ENCODE peak calls at places on chromosomes 3 and 15, in seven cellular contexts. L, U, I, Q, Z, Y and X are unnamed samples.
A peak's percentile ranks its signal among the peaks of the same experiment; 100 is the strongest.

GRCh38 chr15:79243723-79244122 is 38.8 kb upstream of the ANKRD34C start:
- DNase-seq in Z (no peak), Y (no peak), Q (no peak), L (no peak), U (no peak), I (no peak), X (no peak)

GRCh38 chr3:7421065-7421464 is 560.1 kb downstream of the GRM7 start:
- DNase-seq in U (no peak), Z (no peak), Q (no peak), L (no peak), I (peak; percentile 30), Y (peak; percentile 3), X (no peak)

GRCh38 chr3:177452487-177452886 is 255.2 kb upstream of the TBL1XR1 start:
- DNase-seq in Y (no peak), U (no peak), L (no peak), Z (no peak), Q (no peak), I (no peak), X (peak; percentile 13)

GRCh38 chr15:44519537-44519936 is 17.4 kb upstream of the EIF3J start:
- DNase-seq in L (no peak), Z (no peak), Q (no peak), U (no peak), I (no peak), Y (no peak), X (no peak)

GRCh38 chr3:32009957-32010356 is 28.4 kb downstream of the ZNF860 start:
- DNase-seq in L (no peak), Y (no peak), Z (no peak), Q (no peak), U (no peak), I (no peak), X (no peak)

GRCh38 chr15:84609818-84610525 is 9.2 kb downstream of the ZSCAN2 start:
- DNase-seq in L (no peak), U (no peak), I (no peak), Z (no peak), Y (no peak), Q (no peak), X (no peak)

GRCh38 chr3:114447545-114447944 is 153.7 kb downstream of the TIGIT start:
- DNase-seq in Q (no peak), U (no peak), L (no peak), Z (no peak), I (no peak), Y (no peak), X (no peak)

GRCh38 chr15:42385206-42385979 is 26.1 kb downstream of the CAPN3 start:
- DNase-seq in I (peak; percentile 90), U (peak; percentile 41), Z (peak; percentile 45), Q (peak; percentile 30), L (peak; percentile 60), Y (peak; percentile 35), X (peak; percentile 28)

GRCh38 chr3:116058844-116059243 is 386.4 kb downstream of the LSAMP start:
- DNase-seq in Q (no peak), I (no peak), Z (no peak), Y (no peak), L (no peak), U (no peak), X (no peak)

GRCh38 chr3:34388836-34389235 is 590.4 kb downstream of the PDCD6IP start:
- DNase-seq in Z (no peak), U (no peak), I (no peak), L (no peak), Y (no peak), Q (no peak), X (no peak)

GRCh38 chr3:77320514-77320913 is 280.6 kb downstream of the ROBO2 start:
- DNase-seq in Q (no peak), L (peak; percentile 21), U (no peak), Z (peak; percentile 25), I (peak; percentile 80), Y (peak; percentile 1), X (no peak)

GRCh38 chr3:61877359-61877770 is 316.0 kb downstream of the PTPRG start:
- DNase-seq in U (peak; percentile 3), Y (peak; percentile 23), L (no peak), Q (no peak), I (peak; percentile 52), Z (peak; percentile 25), X (no peak)

GRCh38 chr3:52021869-52022268 is 26.2 kb upstream of the RPL29 start:
- DNase-seq in L (peak; percentile 62), Q (no peak), U (no peak), I (no peak), Y (no peak), Z (no peak), X (no peak)

GRCh38 chr15:61613138-61613537 is 384.0 kb upstream of the RORA start:
- DNase-seq in L (no peak), Q (no peak), I (no peak), Z (no peak), U (no peak), Y (no peak), X (no peak)

GRCh38 chr3:502486-502885 is 305.9 kb downstream of the CHL1 start:
- DNase-seq in U (no peak), L (no peak), I (no peak), Y (no peak), Q (no peak), Z (no peak), X (no peak)

GRCh38 chr3:43817825-43818224 is 127.1 kb downstream of the ABHD5 start:
- DNase-seq in Z (no peak), Y (no peak), I (no peak), U (no peak), L (no peak), Q (no peak), X (no peak)

GRCh38 chr3:32423534-32423933 is 31.9 kb downstream of the CMTM7 start:
- DNase-seq in I (no peak), Q (no peak), Z (no peak), U (no peak), Y (no peak), L (no peak), X (no peak)

DNA sequence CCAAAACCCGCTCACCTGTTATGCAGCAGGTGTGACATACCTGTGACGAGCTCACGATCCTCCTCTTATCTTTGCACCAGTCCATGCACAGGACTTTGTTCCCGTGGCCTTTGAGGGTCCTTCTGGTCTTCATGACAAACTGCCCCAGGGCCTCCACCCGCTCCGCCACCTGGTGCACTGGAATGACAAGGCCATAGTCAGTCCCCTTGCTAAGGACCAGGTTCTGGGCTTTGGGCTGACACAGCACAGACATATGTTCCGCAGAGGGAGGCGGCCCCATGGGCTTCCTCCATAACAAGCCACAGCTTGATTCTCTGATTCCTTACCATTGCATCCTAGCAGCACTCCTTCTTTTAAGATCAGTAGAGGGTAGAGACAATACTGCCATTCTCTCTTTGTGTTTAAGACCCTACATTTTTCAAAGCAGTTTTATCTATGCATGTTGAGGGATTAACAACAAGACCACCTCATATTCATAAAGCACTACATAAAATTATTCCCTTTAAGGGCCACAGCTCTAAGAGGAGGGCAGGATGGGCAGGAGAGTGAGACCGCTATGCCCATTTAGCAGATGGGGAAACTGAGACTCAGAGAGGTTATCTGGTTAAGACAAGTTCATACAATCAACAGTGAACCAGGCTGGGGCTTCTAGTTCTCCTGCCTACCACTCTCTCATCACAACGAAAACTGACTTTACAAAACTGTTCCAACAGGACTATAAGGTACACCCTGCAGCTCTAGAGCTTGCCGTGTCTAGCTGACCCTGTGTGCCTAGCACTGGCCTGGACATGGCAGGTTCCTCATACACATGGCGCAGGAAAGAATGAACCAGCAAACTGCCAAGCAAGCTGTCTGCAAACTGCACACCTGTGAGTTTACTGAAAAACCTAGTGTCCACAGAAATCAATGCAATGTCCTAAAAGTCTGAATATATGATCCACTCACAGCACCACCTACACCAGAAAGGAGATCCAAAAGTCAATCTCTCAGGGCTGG is 37.0 kb downstream of the GNB5 start:
- DNase-seq in Q (no peak), Y (no peak), L (no peak), Z (no peak), I (no peak), U (no peak), X (no peak)
- TF ChIP-seq REST in Q (no peak), Y (no peak), L (no peak), Z (no peak), I (no peak), U (no peak), X (no peak)

GRCh38 chr3:141830508-141830907 is 45.9 kb upstream of the ATP1B3 start:
- DNase-seq in U (no peak), Q (no peak), L (peak; percentile 52), Z (no peak), Y (no peak), I (no peak), X (no peak)
- TF ChIP-seq REST in U (no peak), Q (no peak), L (no peak), Z (no peak), Y (no peak), I (no peak), X (no peak)

GRCh38 chr3:138173769-138174420 is 826 bp downstream of the DBR1 start:
- DNase-seq in I (no peak), Z (no peak), U (no peak), L (peak; percentile 29), Y (no peak), Q (no peak), X (no peak)

GRCh38 chr3:138172625-138173024 is 2.1 kb downstream of the DBR1 start:
- DNase-seq in U (no peak), Q (no peak), Z (no peak), L (no peak), Y (no peak), I (no peak), X (no peak)

GRCh38 chr3:138180375-138181029 is 5.8 kb upstream of the DBR1 start:
- DNase-seq in I (peak; percentile 53), Z (peak; percentile 50), Q (no peak), Y (peak; percentile 41), U (no peak), L (peak; percentile 30), X (peak; percentile 58)

DNA sequence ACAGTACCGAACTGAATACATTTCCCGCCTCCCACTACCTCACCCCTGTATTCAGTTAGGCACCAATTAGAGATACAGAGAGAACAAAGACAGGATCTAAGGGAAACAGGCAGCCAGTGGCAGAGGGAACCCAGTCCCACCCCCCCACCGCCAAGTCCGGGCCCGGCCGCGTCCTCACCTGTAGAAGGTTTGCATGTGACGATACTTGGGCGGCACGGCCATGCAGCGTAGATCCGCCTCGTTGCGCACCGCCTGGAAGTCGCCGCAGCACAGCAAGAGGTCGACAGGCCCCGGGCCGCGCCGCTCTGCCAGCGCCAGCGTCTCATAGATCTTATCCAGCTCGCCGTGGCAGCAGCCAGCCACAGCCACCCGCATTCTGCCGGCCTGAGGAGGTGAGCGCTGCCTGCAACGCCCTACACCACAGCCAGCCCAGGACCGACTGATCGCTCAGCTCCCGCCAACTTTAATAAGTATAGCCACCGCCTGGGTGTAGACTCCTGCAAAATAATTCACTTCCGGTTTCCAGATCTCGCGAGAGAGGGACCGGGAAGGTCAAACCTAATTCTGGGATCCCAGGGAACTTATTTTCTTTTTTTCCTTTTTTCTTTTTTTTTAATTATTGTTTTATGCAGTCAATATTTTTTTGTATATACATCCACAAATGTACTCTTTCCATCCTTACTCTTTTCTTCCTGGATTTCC is at the start of gene DBR1:
- DNase-seq in Y (peak; percentile 78), I (peak; percentile 88), U (peak; percentile 73), Z (peak; percentile 86), Q (no peak), L (peak; percentile 86), X (peak; percentile 90)
- TF ChIP-seq REST in Y (no peak), I (no peak), U (peak; percentile 99), Z (peak; percentile 74), Q (no peak), L (peak; percentile 56), X (peak; percentile 70)

DNA sequence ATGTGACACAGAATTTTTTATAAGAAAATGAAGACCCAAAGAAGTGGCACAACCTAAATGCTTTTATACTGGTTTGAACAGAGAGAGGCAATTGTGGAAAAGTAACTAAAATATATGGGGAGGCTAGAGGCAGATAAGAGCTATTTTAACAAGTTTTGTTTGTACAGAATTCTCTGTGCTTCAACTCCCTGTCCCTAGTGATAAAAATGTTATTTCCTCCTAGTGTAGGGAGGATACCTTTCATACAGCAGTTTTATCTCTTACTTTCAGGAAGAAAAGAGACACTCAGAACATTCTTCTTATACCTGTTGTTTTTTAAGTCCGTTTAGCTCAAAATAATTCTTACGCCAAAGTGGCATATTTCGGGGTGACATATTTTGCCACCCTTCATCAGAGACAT is 21.2 kb upstream of the ZNF639 start:
- DNase-seq in Y (no peak), U (no peak), I (no peak), L (no peak), Q (no peak), Z (no peak), X (no peak)
- TF ChIP-seq REST in Y (no peak), U (no peak), I (no peak), L (no peak), Q (no peak), Z (no peak), X (no peak)